ENCODE peak calls at places on chromosome 10, in six cellular contexts. One of them, this sample, is unnamed.

GRCh38 chr10:113187066-113187777 is 237.2 kb downstream of the TCF7L2 start:
- DNase-seq in heart right ventricle: peak; percentile 84
- DNase-seq in transverse colon: no peak
- DNase-seq in spleen: no peak
- DNase-seq in PC-3: no peak
- DNase-seq in A549: no peak
- DNase-seq in this sample: peak; percentile 77

GRCh38 chr10:120984221-120984620 is 133.1 kb downstream of the WDR11 start:
- DNase-seq in PC-3: no peak
- DNase-seq in A549: no peak
- DNase-seq in transverse colon: no peak
- DNase-seq in heart right ventricle: no peak
- DNase-seq in spleen: no peak
- DNase-seq in this sample: no peak

GRCh38 chr10:22252801-22253577 is 35.2 kb upstream of the EBLN1 start:
- DNase-seq in spleen: peak; percentile 86
- DNase-seq in heart right ventricle: peak; percentile 50
- DNase-seq in transverse colon: peak; percentile 26
- DNase-seq in PC-3: no peak
- DNase-seq in A549: no peak
- DNase-seq in this sample: peak; percentile 42

GRCh38 chr10:115093286-115093775 is at the start of gene ATRNL1:
- DNase-seq in heart right ventricle: peak; percentile 21
- DNase-seq in spleen: peak; percentile 79
- DNase-seq in transverse colon: peak; percentile 8
- DNase-seq in PC-3: no peak
- DNase-seq in A549: no peak
- DNase-seq in this sample: peak; percentile 17

GRCh38 chr10:51030480-51030879 is 43.8 kb upstream of the PRKG1 start:
- DNase-seq in heart right ventricle: no peak
- DNase-seq in transverse colon: no peak
- DNase-seq in spleen: no peak
- DNase-seq in PC-3: no peak
- DNase-seq in A549: no peak
- DNase-seq in this sample: peak; percentile 7

GRCh38 chr10:28774051-28774995 is 97.0 kb downstream of the BAMBI start:
- DNase-seq in PC-3: peak; percentile 52
- DNase-seq in spleen: no peak
- DNase-seq in heart right ventricle: no peak
- DNase-seq in A549: no peak
- DNase-seq in transverse colon: no peak
- DNase-seq in this sample: no peak

GRCh38 chr10:76874896-76875295 is 762.7 kb downstream of the KCNMA1 start:
- DNase-seq in heart right ventricle: no peak
- DNase-seq in PC-3: no peak
- DNase-seq in transverse colon: no peak
- DNase-seq in A549: no peak
- DNase-seq in spleen: no peak
- DNase-seq in this sample: no peak

GRCh38 chr10:25797888-25798429 is 136.1 kb upstream of the MYO3A start:
- DNase-seq in A549: no peak
- DNase-seq in spleen: no peak
- DNase-seq in transverse colon: no peak
- DNase-seq in heart right ventricle: no peak
- DNase-seq in PC-3: no peak
- DNase-seq in this sample: no peak

GRCh38 chr10:43255644-43256431 is 11.0 kb downstream of the RASGEF1A start:
- DNase-seq in heart right ventricle: no peak
- DNase-seq in A549: peak; percentile 69
- DNase-seq in PC-3: peak; percentile 48
- DNase-seq in spleen: peak; percentile 77
- DNase-seq in transverse colon: no peak
- DNase-seq in this sample: no peak

GRCh38 chr10:68550747-68551411 is 9.3 kb upstream of the TET1 start:
- DNase-seq in transverse colon: peak; percentile 60
- DNase-seq in A549: peak; percentile 70
- DNase-seq in PC-3: peak; percentile 90
- DNase-seq in heart right ventricle: no peak
- DNase-seq in spleen: no peak
- DNase-seq in this sample: peak; percentile 58

GRCh38 chr10:52409928-52410327 is 95.8 kb downstream of the DKK1 start:
- DNase-seq in A549: no peak
- DNase-seq in spleen: no peak
- DNase-seq in PC-3: peak; percentile 67
- DNase-seq in transverse colon: no peak
- DNase-seq in heart right ventricle: no peak
- DNase-seq in this sample: no peak

GRCh38 chr10:114876169-114876568 is 54.6 kb downstream of the FHIP2A start:
- DNase-seq in heart right ventricle: no peak
- DNase-seq in spleen: no peak
- DNase-seq in A549: no peak
- DNase-seq in PC-3: no peak
- DNase-seq in transverse colon: no peak
- DNase-seq in this sample: no peak

GRCh38 chr10:84375011-84375410 is 46.6 kb downstream of the CCSER2 start:
- DNase-seq in PC-3: peak; percentile 75
- DNase-seq in A549: no peak
- DNase-seq in spleen: no peak
- DNase-seq in transverse colon: no peak
- DNase-seq in heart right ventricle: no peak
- DNase-seq in this sample: peak; percentile 37

GRCh38 chr10:17201165-17202013 is at the start of gene TRDMT1:
- DNase-seq in PC-3: peak; percentile 55
- DNase-seq in spleen: peak; percentile 96
- DNase-seq in A549: peak; percentile 76
- DNase-seq in transverse colon: peak; percentile 88
- DNase-seq in heart right ventricle: peak; percentile 87
- DNase-seq in this sample: peak; percentile 88

GRCh38 chr10:62422068-62422590 is 48.0 kb downstream of the ZNF365 start:
- DNase-seq in spleen: no peak
- DNase-seq in PC-3: peak; percentile 94
- DNase-seq in A549: no peak
- DNase-seq in heart right ventricle: no peak
- DNase-seq in transverse colon: no peak
- DNase-seq in this sample: no peak

GRCh38 chr10:103727546-103727963 is 127.8 kb downstream of the SH3PXD2A start:
- DNase-seq in heart right ventricle: peak; percentile 42
- DNase-seq in PC-3: no peak
- DNase-seq in transverse colon: no peak
- DNase-seq in spleen: no peak
- DNase-seq in A549: no peak
- DNase-seq in this sample: no peak

GRCh38 chr10:43035785-43036184 is 41.1 kb upstream of the RET start:
- DNase-seq in spleen: no peak
- DNase-seq in A549: no peak
- DNase-seq in heart right ventricle: no peak
- DNase-seq in PC-3: no peak
- DNase-seq in transverse colon: no peak
- DNase-seq in this sample: no peak

GRCh38 chr10:118957141-118957825 is 72.2 kb upstream of the NANOS1 start:
- DNase-seq in A549: no peak
- DNase-seq in transverse colon: no peak
- DNase-seq in spleen: no peak
- DNase-seq in PC-3: no peak
- DNase-seq in heart right ventricle: no peak
- DNase-seq in this sample: no peak

GRCh38 chr10:35347088-35347487 is 10.8 kb downstream of the CCNY start:
- DNase-seq in PC-3: no peak
- DNase-seq in A549: no peak
- DNase-seq in heart right ventricle: no peak
- DNase-seq in transverse colon: no peak
- DNase-seq in spleen: no peak
- DNase-seq in this sample: no peak

GRCh38 chr10:112957589-112958202 is 7.6 kb downstream of the TCF7L2 start:
- DNase-seq in spleen: no peak
- DNase-seq in A549: no peak
- DNase-seq in PC-3: no peak
- DNase-seq in heart right ventricle: no peak
- DNase-seq in transverse colon: no peak
- DNase-seq in this sample: no peak

GRCh38 chr10:6607187-6607586 is 27.1 kb upstream of the PRKCQ start:
- DNase-seq in A549: no peak
- DNase-seq in spleen: no peak
- DNase-seq in transverse colon: no peak
- DNase-seq in PC-3: no peak
- DNase-seq in heart right ventricle: no peak
- DNase-seq in this sample: no peak

GRCh38 chr10:92264249-92264648 is 26.6 kb downstream of the CPEB3 start:
- DNase-seq in A549: no peak
- DNase-seq in transverse colon: no peak
- DNase-seq in spleen: no peak
- DNase-seq in PC-3: no peak
- DNase-seq in heart right ventricle: no peak
- DNase-seq in this sample: no peak

GRCh38 chr10:131406676-131407392 is 95.3 kb upstream of the TCERG1L start:
- DNase-seq in transverse colon: no peak
- DNase-seq in PC-3: no peak
- DNase-seq in heart right ventricle: no peak
- DNase-seq in spleen: peak; percentile 61
- DNase-seq in A549: no peak
- DNase-seq in this sample: no peak
- H3K9me3 ChIP-seq in transverse colon: no peaks in the 10 kb centered on the region
- H3K9me3 ChIP-seq in PC-3: no peaks in the 10 kb centered on the region
- H3K9me3 ChIP-seq in heart right ventricle: no peaks in the 10 kb centered on the region
- H3K9me3 ChIP-seq in spleen: no peaks in the 10 kb centered on the region
- H3K9me3 ChIP-seq in A549: no peaks in the 10 kb centered on the region
- H3K9me3 ChIP-seq in this sample: no peaks in the 10 kb centered on the region

GRCh38 chr10:48307584-48307983 is 1.1 kb downstream of the MAPK8 start:
- DNase-seq in heart right ventricle: no peak
- DNase-seq in A549: no peak
- DNase-seq in transverse colon: no peak
- DNase-seq in PC-3: no peak
- DNase-seq in spleen: no peak
- DNase-seq in this sample: no peak

GRCh38 chr10:48306265-48306869 is at the start of gene MAPK8:
- DNase-seq in spleen: peak; percentile 98
- DNase-seq in PC-3: peak; percentile 86
- DNase-seq in A549: peak; percentile 94
- DNase-seq in heart right ventricle: peak; percentile 95
- DNase-seq in transverse colon: peak; percentile 96
- DNase-seq in this sample: peak; percentile 95

GRCh38 chr10:48305905-48306264 is 592 bp upstream of the MAPK8 start:
- DNase-seq in heart right ventricle: no peak
- DNase-seq in transverse colon: no peak
- DNase-seq in spleen: no peak
- DNase-seq in A549: no peak
- DNase-seq in PC-3: no peak
- DNase-seq in this sample: no peak

GRCh38 chr10:48309711-48310226 is 3.3 kb downstream of the MAPK8 start:
- DNase-seq in transverse colon: no peak
- DNase-seq in A549: peak; percentile 24
- DNase-seq in PC-3: peak; percentile 73
- DNase-seq in heart right ventricle: no peak
- DNase-seq in spleen: no peak
- DNase-seq in this sample: no peak

DNA sequence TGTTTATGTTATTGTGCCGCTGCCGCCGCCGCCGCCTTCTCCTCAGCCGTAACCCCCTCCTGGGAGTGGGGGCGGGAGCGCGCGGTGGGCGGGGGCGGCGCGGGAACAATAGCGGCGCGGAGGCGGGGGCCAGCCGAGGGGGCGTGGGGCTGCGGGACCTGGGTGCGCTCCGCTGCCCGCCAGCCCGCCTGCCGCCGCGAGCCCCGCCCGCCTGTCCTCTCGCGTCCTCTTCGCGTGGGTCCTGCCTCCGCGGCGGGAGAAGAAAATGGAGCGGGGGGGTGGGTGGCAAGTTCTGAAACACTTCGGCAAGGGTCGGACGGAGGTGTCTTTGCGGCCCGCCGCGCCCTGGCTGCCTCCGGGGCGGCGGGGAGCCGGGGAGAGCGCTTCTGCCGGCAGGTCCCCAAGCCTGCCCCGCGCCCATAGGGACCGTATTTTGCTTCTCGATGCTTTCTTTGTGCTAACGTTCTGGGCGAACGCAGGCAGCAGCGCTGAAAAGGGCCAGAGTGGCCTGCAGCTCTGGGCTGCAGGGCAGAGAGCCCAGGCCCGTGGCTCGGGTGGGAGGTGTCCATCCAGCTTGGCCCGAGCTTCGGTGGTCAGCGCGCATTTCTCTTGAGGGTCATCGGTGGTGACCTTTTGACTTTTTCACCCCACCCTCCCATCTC is 524 bp downstream of the MAPK8 start:
- DNase-seq in spleen: no peak
- DNase-seq in heart right ventricle: peak; percentile 78
- DNase-seq in transverse colon: peak; percentile 60
- DNase-seq in PC-3: peak; percentile 26
- DNase-seq in A549: peak; percentile 43
- DNase-seq in this sample: peak; percentile 73
- H3K4me1 ChIP-seq in spleen: peaks cover 42% of the 10 kb centered on the region
- H3K4me1 ChIP-seq in heart right ventricle: peaks cover 45% of the 10 kb centered on the region
- H3K4me1 ChIP-seq in transverse colon: peaks cover 23% of the 10 kb centered on the region
- H3K4me1 ChIP-seq in PC-3: peaks cover 34% of the 10 kb centered on the region
- H3K4me1 ChIP-seq in A549: peaks cover 28% of the 10 kb centered on the region
- H3K4me1 ChIP-seq in this sample: peaks cover 16% of the 10 kb centered on the region

DNA sequence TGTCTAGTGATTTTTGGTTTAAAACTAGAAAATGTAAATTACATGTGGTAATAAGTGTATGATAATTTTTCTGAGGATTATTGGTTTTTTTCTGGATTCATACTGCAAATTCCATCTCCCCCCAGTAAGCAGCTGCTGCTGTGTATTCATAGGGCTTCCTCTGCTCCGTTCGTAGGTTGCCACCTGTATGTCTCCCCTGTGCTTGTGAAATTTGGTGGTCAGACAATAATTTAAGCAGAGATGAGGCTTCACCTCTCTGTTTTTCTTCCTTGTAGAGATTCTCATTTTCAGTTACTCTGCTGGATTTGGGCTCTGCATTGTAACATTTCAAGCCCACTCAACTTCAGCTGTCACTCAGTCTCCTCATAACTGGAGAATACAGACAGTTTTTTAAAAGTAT is 50.9 kb downstream of the FOXI2 start:
- DNase-seq in heart right ventricle: no peak
- DNase-seq in PC-3: no peak
- DNase-seq in spleen: no peak
- DNase-seq in A549: no peak
- DNase-seq in transverse colon: no peak
- DNase-seq in this sample: no peak
- H3K9me3 ChIP-seq in heart right ventricle: peaks cover 12% of the 10 kb centered on the region
- H3K9me3 ChIP-seq in PC-3: no peaks in the 10 kb centered on the region
- H3K9me3 ChIP-seq in spleen: peaks cover 3% of the 10 kb centered on the region
- H3K9me3 ChIP-seq in A549: no peaks in the 10 kb centered on the region
- H3K9me3 ChIP-seq in transverse colon: no peaks in the 10 kb centered on the region
- H3K9me3 ChIP-seq in this sample: no peaks in the 10 kb centered on the region

GRCh38 chr10:3776796-3777571 is 8.0 kb downstream of the KLF6 start:
- DNase-seq in spleen: no peak
- DNase-seq in heart right ventricle: no peak
- DNase-seq in PC-3: peak; percentile 83
- DNase-seq in transverse colon: peak; percentile 72
- DNase-seq in A549: no peak
- DNase-seq in this sample: peak; percentile 18

GRCh38 chr10:3780056-3780765 is 4.8 kb downstream of the KLF6 start:
- DNase-seq in spleen: peak; percentile 74
- DNase-seq in heart right ventricle: no peak
- DNase-seq in A549: no peak
- DNase-seq in PC-3: peak; percentile 61
- DNase-seq in transverse colon: no peak
- DNase-seq in this sample: no peak

GRCh38 chr10:3779146-3779707 is 5.8 kb downstream of the KLF6 start:
- DNase-seq in PC-3: no peak
- DNase-seq in spleen: peak; percentile 75
- DNase-seq in A549: no peak
- DNase-seq in heart right ventricle: no peak
- DNase-seq in transverse colon: peak; percentile 26
- DNase-seq in this sample: no peak

GRCh38 chr10:3778708-3779108 is 6.3 kb downstream of the KLF6 start:
- DNase-seq in PC-3: no peak
- DNase-seq in transverse colon: no peak
- DNase-seq in spleen: no peak
- DNase-seq in A549: no peak
- DNase-seq in heart right ventricle: no peak
- DNase-seq in this sample: no peak

GRCh38 chr10:3777876-3778707 is 6.9 kb downstream of the KLF6 start:
- DNase-seq in spleen: no peak
- DNase-seq in A549: no peak
- DNase-seq in heart right ventricle: no peak
- DNase-seq in transverse colon: no peak
- DNase-seq in PC-3: no peak
- DNase-seq in this sample: no peak
- H3K4me1 ChIP-seq in spleen: peaks cover 96% of the 10 kb centered on the region
- H3K4me1 ChIP-seq in A549: peaks cover 75% of the 10 kb centered on the region
- H3K4me1 ChIP-seq in heart right ventricle: peaks cover 77% of the 10 kb centered on the region
- H3K4me1 ChIP-seq in transverse colon: peaks cover 65% of the 10 kb centered on the region
- H3K4me1 ChIP-seq in PC-3: peaks cover 65% of the 10 kb centered on the region
- H3K4me1 ChIP-seq in this sample: peaks cover 34% of the 10 kb centered on the region

This sample was measured in thyroid gland.